ENCODE peak calls at places on chromosomes 16 and 17, in six cellular contexts. W is iPS DF 6.9, Y is cardiac muscle cell, C is SK-N-SH, N is IMR-90, Q is HCT116. Z is an unnamed sample. For H3K36me3 and H3K27me3, the result is how much of the 10 kb centered on the place peaks cover.

GRCh38 chr17:59839646-59840328 is 53.0 kb downstream of the TUBD1 start:
- DNase-seq in W (no peak), Y (peak), C (no peak), N (no peak), Q (no peak), Z (no peak)

GRCh38 chr17:4770632-4771031 is 1.1 kb upstream of the TM4SF5 start:
- DNase-seq in W (no peak), Y (no peak), C (no peak), N (no peak), Q (no peak), Z (no peak)

GRCh38 chr17:56699186-56699895 is 105.8 kb downstream of the NOG start:
- DNase-seq in W (no peak), Y (peak), C (peak), N (peak), Q (peak), Z (peak)

GRCh38 chr16:87956169-87956770 is 5.0 kb downstream of the BANP start:
- DNase-seq in W (no peak), Y (peak), C (no peak), N (peak), Q (no peak), Z (peak)

GRCh38 chr17:20315821-20316220 is 151.5 kb downstream of the LGALS9B start:
- DNase-seq in W (no peak), Y (no peak), C (no peak), N (peak), Q (no peak), Z (peak)

GRCh38 chr17:7023576-7024401 is 939 bp downstream of the BCL6B start:
- DNase-seq in W (no peak), Y (peak), C (peak), N (peak), Q (peak), Z (peak)

GRCh38 chr17:36149296-36149820 is 27.1 kb downstream of the TBC1D3B start:
- DNase-seq in W (no peak), Y (peak), C (no peak), N (peak), Q (no peak), Z (no peak)

GRCh38 chr16:27067138-27067537 is 411 bp downstream of the C16orf82 start:
- DNase-seq in W (no peak), Y (no peak), C (peak), N (no peak), Q (no peak), Z (peak)

GRCh38 chr17:32527146-32527545 is 40.4 kb downstream of the CDK5R1 start:
- DNase-seq in W (no peak), Y (no peak), C (no peak), N (no peak), Q (no peak), Z (no peak)

GRCh38 chr17:81644976-81645952 is 8.3 kb downstream of the TSPAN10 start:
- DNase-seq in W (no peak), Y (no peak), C (no peak), N (no peak), Q (no peak), Z (peak)

GRCh38 chr16:6602401-6602800 is 730.2 kb upstream of the RBFOX1 start:
- DNase-seq in W (no peak), Y (no peak), C (no peak), N (no peak), Q (no peak), Z (no peak)

GRCh38 chr17:31327534-31328526 is 6.4 kb upstream of the EVI2A start:
- DNase-seq in W (no peak), Y (peak), C (no peak), N (peak), Q (no peak), Z (no peak)

GRCh38 chr16:86965840-86966239 is 351.4 kb downstream of the C16orf95 start:
- DNase-seq in W (no peak), Y (no peak), C (no peak), N (no peak), Q (no peak), Z (no peak)

GRCh38 chr16:1283996-1284592 is 25.3 kb upstream of the UBE2I start:
- DNase-seq in W (no peak), Y (no peak), C (no peak), N (no peak), Q (no peak), Z (peak)
- H3K4me3 ChIP-seq in W (no peak), Y (no peak), C (no peak), N (no peak), Q (no peak), Z (no peak)

GRCh38 chr16:82146957-82147356 is 23.1 kb downstream of the MPHOSPH6 start:
- DNase-seq in W (no peak), Y (no peak), C (no peak), N (no peak), Q (no peak), Z (no peak)
- H3K36me3 ChIP-seq in W (under half), Y (under half), C (under half), N (under half), Q (under half), Z (under half)

DNA sequence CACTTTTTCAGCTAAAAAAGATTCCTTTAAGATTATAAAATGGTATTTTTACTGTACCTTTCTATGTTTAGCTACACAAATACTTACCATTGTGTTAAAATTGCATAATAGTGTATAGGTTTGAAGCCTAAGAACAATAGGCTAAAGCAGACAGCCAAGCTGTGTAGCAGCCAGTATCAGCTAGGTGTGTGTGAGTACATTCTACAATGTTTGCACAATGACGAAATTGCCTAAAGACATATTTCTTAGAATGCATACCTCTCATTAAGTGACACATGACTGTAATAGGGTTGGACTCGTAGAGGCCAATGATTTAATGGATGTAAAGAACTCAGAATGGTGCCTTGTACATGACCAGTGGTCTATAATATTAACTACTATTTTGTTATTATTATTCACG is 1.9 kb upstream of the MT1B start:
- DNase-seq in W (no peak), Y (no peak), C (no peak), N (no peak), Q (no peak), Z (no peak)
- H3K27me3 ChIP-seq in W (under half), Y (half or more), C (under half), N (half or more), Q (under half), Z (half or more)

GRCh38 chr17:51912939-51913338 is 245.6 kb downstream of the CA10 start:
- DNase-seq in W (no peak), Y (no peak), C (no peak), N (no peak), Q (no peak), Z (peak)
- H3K4me3 ChIP-seq in W (no peak), Y (no peak), C (no peak), N (no peak), Q (no peak), Z (no peak)

GRCh38 chr16:84992700-84993075 is 18.6 kb downstream of the ZDHHC7 start:
- DNase-seq in W (no peak), Y (no peak), C (no peak), N (no peak), Q (no peak), Z (no peak)
- H3K36me3 ChIP-seq in W (under half), Y (under half), C (under half), N (under half), Q (under half), Z (under half)

DNA sequence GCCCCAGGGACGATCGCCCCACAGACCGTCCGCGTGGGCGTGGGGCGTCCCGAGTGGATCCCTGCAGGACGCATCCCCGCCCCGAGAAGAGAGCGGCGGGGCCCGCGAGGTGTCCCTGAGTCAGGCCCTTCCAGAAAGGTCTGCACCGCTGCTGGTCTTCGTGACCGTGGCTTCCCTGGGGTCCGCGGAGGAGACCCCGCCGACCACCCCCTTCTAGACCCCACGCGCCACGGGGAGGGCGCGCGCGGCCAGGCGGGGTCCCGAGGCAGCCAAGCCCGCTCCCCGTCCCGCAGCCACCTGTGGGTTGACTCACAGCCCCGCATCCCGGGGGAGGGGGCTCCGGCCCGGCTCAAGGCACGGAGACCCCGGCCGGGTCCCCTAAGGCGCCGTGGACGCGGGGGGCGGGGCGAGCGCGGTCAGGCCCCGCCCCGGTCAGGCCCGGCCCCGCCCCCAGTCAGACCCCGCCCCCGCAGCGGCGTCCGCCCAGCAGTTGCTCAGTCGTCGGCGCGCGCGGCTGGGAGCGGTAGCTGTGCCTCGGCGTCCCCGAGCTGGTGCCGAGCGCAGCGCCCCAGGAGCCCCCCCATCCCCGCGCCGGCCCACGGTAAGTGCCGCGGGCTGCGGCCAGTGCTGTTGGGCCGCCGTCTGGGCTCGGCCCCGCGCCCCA is at the start of gene BAIAP3:
- DNase-seq in W (no peak), Y (peak), C (peak), N (no peak), Q (no peak), Z (peak)
- H3K27me3 ChIP-seq in W (under half), Y (half or more), C (half or more), N (half or more), Q (under half), Z (under half)

DNA sequence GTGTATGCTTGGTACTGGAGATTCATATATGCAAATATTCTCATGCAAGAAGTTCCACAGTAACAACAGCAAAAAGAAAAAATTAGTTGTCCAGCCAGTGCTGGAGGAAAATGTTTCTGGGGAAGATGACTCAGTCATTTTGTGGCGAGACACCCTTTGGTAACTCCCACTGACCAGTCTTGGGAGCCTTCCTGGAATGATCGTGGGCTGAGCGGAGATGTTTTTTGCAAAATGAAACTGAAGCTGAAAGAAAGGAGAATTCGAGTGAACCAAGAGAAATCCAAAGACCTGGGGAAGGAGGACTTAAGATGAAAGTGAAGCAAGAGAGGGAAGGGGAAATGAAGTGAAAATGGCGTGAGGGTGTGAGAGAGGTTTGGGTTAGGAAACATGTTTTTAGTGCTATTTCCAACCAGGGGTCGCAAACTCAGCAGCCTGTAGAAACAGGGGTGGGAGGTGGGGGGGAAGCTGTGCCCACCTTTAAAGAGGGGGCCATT is 5.2 kb downstream of the ITPRIPL2 start:
- DNase-seq in W (no peak), Y (peak), C (no peak), N (peak), Q (no peak), Z (no peak)
- H3K4me3 ChIP-seq in W (no peak), Y (no peak), C (peak), N (peak), Q (peak), Z (no peak)

GRCh38 chr17:42673266-42673884 is 3.4 kb downstream of the PLEKHH3 start:
- DNase-seq in W (no peak), Y (no peak), C (no peak), N (no peak), Q (no peak), Z (no peak)

GRCh38 chr17:42672038-42672437 is 4.8 kb downstream of the PLEKHH3 start:
- DNase-seq in W (no peak), Y (no peak), C (no peak), N (no peak), Q (no peak), Z (peak)

GRCh38 chr17:42669705-42670198 is 7.0 kb downstream of the PLEKHH3 start:
- DNase-seq in W (no peak), Y (no peak), C (no peak), N (no peak), Q (no peak), Z (peak)

GRCh38 chr17:42670199-42670924 is 6.4 kb downstream of the PLEKHH3 start:
- DNase-seq in W (no peak), Y (no peak), C (peak), N (no peak), Q (no peak), Z (peak)

DNA sequence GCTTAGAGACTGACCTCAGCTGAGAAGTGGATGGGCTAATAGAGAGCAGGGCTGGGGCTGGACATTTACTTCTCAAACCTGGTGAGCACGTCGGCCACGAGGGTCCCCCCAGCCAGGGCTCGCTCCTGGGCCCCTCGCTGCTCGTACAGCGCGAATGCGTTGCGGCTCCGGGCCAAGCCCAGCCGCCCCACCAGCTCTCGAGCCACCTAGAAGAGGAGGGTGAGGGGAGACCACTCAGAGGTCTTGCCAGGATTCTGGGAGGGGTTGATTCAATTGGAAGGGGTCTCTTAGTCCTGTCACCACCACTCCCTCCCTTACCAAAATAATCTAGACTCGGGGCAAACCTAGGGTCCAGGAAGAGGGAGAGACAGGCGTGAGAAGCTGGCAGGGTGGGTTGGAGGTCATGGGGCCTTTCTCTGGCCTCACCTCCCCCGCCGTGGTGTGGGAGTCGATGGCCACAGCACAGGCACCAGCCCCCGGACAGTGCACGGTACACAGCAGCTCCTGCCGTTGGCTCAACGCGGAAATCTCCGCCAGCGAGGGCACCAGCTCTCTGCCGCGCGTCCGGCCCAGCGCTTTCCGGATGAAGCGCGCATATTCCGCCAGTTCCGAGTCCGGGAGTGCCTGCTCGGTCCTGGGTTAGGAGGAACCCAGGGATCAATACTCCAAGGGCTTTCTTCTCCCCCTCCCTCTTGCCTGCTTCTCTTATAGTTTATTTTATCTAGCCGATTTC is 5.7 kb downstream of the PLEKHH3 start:
- DNase-seq in W (no peak), Y (no peak), C (no peak), N (no peak), Q (no peak), Z (no peak)
- H3K36me3 ChIP-seq in W (under half), Y (under half), C (half or more), N (half or more), Q (under half), Z (under half)